ENCODE peak calls at places on chromosomes 13 and 19, in ten cellular contexts. One of them, this sample, is unnamed.
A peak's percentile ranks its signal among the peaks of the same experiment; 100 is the strongest.

GRCh38 chr13:30002577-30002976 is 152.2 kb upstream of the UBL3 start:
- DNase-seq in Peyer's patch: no peak
- DNase-seq in body of pancreas: no peak
- DNase-seq in A549: no peak
- DNase-seq in endothelial cell of umbilical vein: no peak
- DNase-seq in heart left ventricle: no peak
- DNase-seq in adrenal gland: no peak
- DNase-seq in transverse colon: no peak
- DNase-seq in tibial nerve: no peak
- DNase-seq in sigmoid colon: no peak
- DNase-seq in this sample: no peak

GRCh38 chr13:113765241-113765910 is 6.3 kb downstream of the TMEM255B start:
- DNase-seq in Peyer's patch: no peak
- DNase-seq in body of pancreas: no peak
- DNase-seq in A549: no peak
- DNase-seq in endothelial cell of umbilical vein: no peak
- DNase-seq in heart left ventricle: no peak
- DNase-seq in adrenal gland: no peak
- DNase-seq in transverse colon: no peak
- DNase-seq in tibial nerve: no peak
- DNase-seq in sigmoid colon: peak; percentile 28
- DNase-seq in this sample: no peak

GRCh38 chr13:99656092-99656745 is 154.9 kb downstream of the TM9SF2 start:
- DNase-seq in Peyer's patch: peak; percentile 84
- DNase-seq in body of pancreas: peak; percentile 81
- DNase-seq in A549: peak; percentile 47
- DNase-seq in endothelial cell of umbilical vein: peak; percentile 59
- DNase-seq in heart left ventricle: peak; percentile 71
- DNase-seq in adrenal gland: peak; percentile 87
- DNase-seq in transverse colon: peak; percentile 86
- DNase-seq in tibial nerve: peak; percentile 97
- DNase-seq in sigmoid colon: peak; percentile 85
- DNase-seq in this sample: peak; percentile 72

GRCh38 chr13:36431204-36432105 is 840 bp upstream of the CCNA1 start:
- DNase-seq in Peyer's patch: no peak
- DNase-seq in body of pancreas: no peak
- DNase-seq in A549: no peak
- DNase-seq in endothelial cell of umbilical vein: no peak
- DNase-seq in heart left ventricle: peak; percentile 66
- DNase-seq in adrenal gland: no peak
- DNase-seq in transverse colon: no peak
- DNase-seq in tibial nerve: no peak
- DNase-seq in sigmoid colon: no peak
- DNase-seq in this sample: no peak

GRCh38 chr13:101152184-101152583 is 264.1 kb downstream of the NALCN start:
- DNase-seq in Peyer's patch: no peak
- DNase-seq in body of pancreas: no peak
- DNase-seq in A549: no peak
- DNase-seq in endothelial cell of umbilical vein: no peak
- DNase-seq in heart left ventricle: no peak
- DNase-seq in adrenal gland: no peak
- DNase-seq in transverse colon: no peak
- DNase-seq in tibial nerve: no peak
- DNase-seq in sigmoid colon: no peak
- DNase-seq in this sample: no peak

GRCh38 chr19:35262101-35262761 is 6.5 kb upstream of the USF2 start:
- DNase-seq in Peyer's patch: peak; percentile 9
- DNase-seq in body of pancreas: no peak
- DNase-seq in A549: no peak
- DNase-seq in endothelial cell of umbilical vein: no peak
- DNase-seq in heart left ventricle: peak; percentile 58
- DNase-seq in adrenal gland: peak; percentile 44
- DNase-seq in transverse colon: peak; percentile 6
- DNase-seq in tibial nerve: no peak
- DNase-seq in sigmoid colon: peak; percentile 59
- DNase-seq in this sample: peak; percentile 37

GRCh38 chr13:44212633-44213387 is 160.8 kb upstream of the SERP2 start:
- DNase-seq in Peyer's patch: no peak
- DNase-seq in body of pancreas: no peak
- DNase-seq in A549: no peak
- DNase-seq in endothelial cell of umbilical vein: no peak
- DNase-seq in heart left ventricle: no peak
- DNase-seq in adrenal gland: no peak
- DNase-seq in transverse colon: no peak
- DNase-seq in tibial nerve: no peak
- DNase-seq in sigmoid colon: peak; percentile 87
- DNase-seq in this sample: no peak

GRCh38 chr19:34832581-34833112 is 59.6 kb upstream of the ZNF599 start:
- DNase-seq in Peyer's patch: no peak
- DNase-seq in body of pancreas: no peak
- DNase-seq in A549: no peak
- DNase-seq in endothelial cell of umbilical vein: no peak
- DNase-seq in heart left ventricle: no peak
- DNase-seq in adrenal gland: no peak
- DNase-seq in transverse colon: no peak
- DNase-seq in tibial nerve: no peak
- DNase-seq in sigmoid colon: no peak
- DNase-seq in this sample: no peak

GRCh38 chr13:103066079-103066880 is at the start of gene SLC10A2:
- DNase-seq in Peyer's patch: no peak
- DNase-seq in body of pancreas: no peak
- DNase-seq in A549: no peak
- DNase-seq in endothelial cell of umbilical vein: no peak
- DNase-seq in heart left ventricle: no peak
- DNase-seq in adrenal gland: no peak
- DNase-seq in transverse colon: peak; percentile 7
- DNase-seq in tibial nerve: no peak
- DNase-seq in sigmoid colon: no peak
- DNase-seq in this sample: no peak

GRCh38 chr13:110520431-110521295 is 40.9 kb downstream of the RAB20 start:
- DNase-seq in Peyer's patch: peak; percentile 37
- DNase-seq in body of pancreas: peak; percentile 73
- DNase-seq in A549: no peak
- DNase-seq in endothelial cell of umbilical vein: no peak
- DNase-seq in heart left ventricle: peak; percentile 83
- DNase-seq in adrenal gland: peak; percentile 96
- DNase-seq in transverse colon: peak; percentile 88
- DNase-seq in tibial nerve: peak; percentile 91
- DNase-seq in sigmoid colon: peak; percentile 94
- DNase-seq in this sample: peak; percentile 71

GRCh38 chr19:17522988-17523872 is 11.8 kb downstream of the PGLS start:
- DNase-seq in Peyer's patch: peak; percentile 95
- DNase-seq in body of pancreas: peak; percentile 21
- DNase-seq in A549: no peak
- DNase-seq in endothelial cell of umbilical vein: no peak
- DNase-seq in heart left ventricle: peak; percentile 79
- DNase-seq in adrenal gland: no peak
- DNase-seq in transverse colon: peak; percentile 73
- DNase-seq in tibial nerve: peak; percentile 47
- DNase-seq in sigmoid colon: peak; percentile 74
- DNase-seq in this sample: no peak

GRCh38 chr13:71865858-71866172 is 1.2 kb downstream of the DACH1 start:
- DNase-seq in Peyer's patch: no peak
- DNase-seq in body of pancreas: no peak
- DNase-seq in A549: no peak
- DNase-seq in endothelial cell of umbilical vein: no peak
- DNase-seq in heart left ventricle: peak; percentile 69
- DNase-seq in adrenal gland: peak; percentile 24
- DNase-seq in transverse colon: peak; percentile 10
- DNase-seq in tibial nerve: no peak
- DNase-seq in sigmoid colon: peak; percentile 62
- DNase-seq in this sample: no peak
- H3K27ac ChIP-seq in Peyer's patch: peak overlapping the region; percentile 92
- H3K27ac ChIP-seq in body of pancreas: no peak overlapping the region
- H3K27ac ChIP-seq in A549: no peak overlapping the region
- H3K27ac ChIP-seq in endothelial cell of umbilical vein: no peak overlapping the region
- H3K27ac ChIP-seq in heart left ventricle: peak overlapping the region; percentile 76
- H3K27ac ChIP-seq in adrenal gland: peak overlapping the region; percentile 84
- H3K27ac ChIP-seq in transverse colon: peak overlapping the region; percentile 85
- H3K27ac ChIP-seq in tibial nerve: no peak overlapping the region
- H3K27ac ChIP-seq in sigmoid colon: no peak overlapping the region
- H3K27ac ChIP-seq in this sample: peak overlapping the region; percentile 85

GRCh38 chr19:54947381-54947780 is at the start of gene NLRP7:
- DNase-seq in Peyer's patch: no peak
- DNase-seq in body of pancreas: no peak
- DNase-seq in A549: no peak
- DNase-seq in endothelial cell of umbilical vein: no peak
- DNase-seq in heart left ventricle: no peak
- DNase-seq in adrenal gland: no peak
- DNase-seq in transverse colon: no peak
- DNase-seq in tibial nerve: no peak
- DNase-seq in sigmoid colon: no peak
- DNase-seq in this sample: no peak
- TF ChIP-seq POLR2A in Peyer's patch: no peak
- TF ChIP-seq POLR2A in body of pancreas: no peak
- TF ChIP-seq POLR2A in A549: no peak
- TF ChIP-seq POLR2A in endothelial cell of umbilical vein: no peak
- TF ChIP-seq POLR2A in heart left ventricle: no peak
- TF ChIP-seq POLR2A in adrenal gland: no peak
- TF ChIP-seq POLR2A in transverse colon: no peak
- TF ChIP-seq POLR2A in tibial nerve: no peak
- TF ChIP-seq POLR2A in sigmoid colon: no peak
- TF ChIP-seq POLR2A in this sample: no peak

GRCh38 chr13:24629320-24629719 is 50.9 kb upstream of the ATP12A start:
- DNase-seq in Peyer's patch: no peak
- DNase-seq in body of pancreas: no peak
- DNase-seq in A549: no peak
- DNase-seq in endothelial cell of umbilical vein: no peak
- DNase-seq in heart left ventricle: no peak
- DNase-seq in adrenal gland: no peak
- DNase-seq in transverse colon: no peak
- DNase-seq in tibial nerve: no peak
- DNase-seq in sigmoid colon: no peak
- DNase-seq in this sample: no peak

GRCh38 chr13:24630851-24631341 is 49.3 kb upstream of the ATP12A start:
- DNase-seq in Peyer's patch: no peak
- DNase-seq in body of pancreas: no peak
- DNase-seq in A549: no peak
- DNase-seq in endothelial cell of umbilical vein: no peak
- DNase-seq in heart left ventricle: no peak
- DNase-seq in adrenal gland: no peak
- DNase-seq in transverse colon: no peak
- DNase-seq in tibial nerve: no peak
- DNase-seq in sigmoid colon: no peak
- DNase-seq in this sample: no peak

GRCh38 chr13:24630121-24630520 is 50.1 kb upstream of the ATP12A start:
- DNase-seq in Peyer's patch: no peak
- DNase-seq in body of pancreas: no peak
- DNase-seq in A549: no peak
- DNase-seq in endothelial cell of umbilical vein: no peak
- DNase-seq in heart left ventricle: no peak
- DNase-seq in adrenal gland: no peak
- DNase-seq in transverse colon: no peak
- DNase-seq in tibial nerve: no peak
- DNase-seq in sigmoid colon: no peak
- DNase-seq in this sample: no peak

GRCh38 chr13:24632382-24633121 is 47.7 kb upstream of the ATP12A start:
- DNase-seq in Peyer's patch: no peak
- DNase-seq in body of pancreas: no peak
- DNase-seq in A549: no peak
- DNase-seq in endothelial cell of umbilical vein: no peak
- DNase-seq in heart left ventricle: no peak
- DNase-seq in adrenal gland: no peak
- DNase-seq in transverse colon: no peak
- DNase-seq in tibial nerve: no peak
- DNase-seq in sigmoid colon: no peak
- DNase-seq in this sample: no peak

GRCh38 chr13:24631922-24632321 is 48.3 kb upstream of the ATP12A start:
- DNase-seq in Peyer's patch: no peak
- DNase-seq in body of pancreas: no peak
- DNase-seq in A549: no peak
- DNase-seq in endothelial cell of umbilical vein: no peak
- DNase-seq in heart left ventricle: no peak
- DNase-seq in adrenal gland: no peak
- DNase-seq in transverse colon: no peak
- DNase-seq in tibial nerve: no peak
- DNase-seq in sigmoid colon: no peak
- DNase-seq in this sample: no peak
- H3K27ac ChIP-seq in Peyer's patch: no peak overlapping the region
- H3K27ac ChIP-seq in body of pancreas: no peak overlapping the region
- H3K27ac ChIP-seq in A549: no peak overlapping the region
- H3K27ac ChIP-seq in endothelial cell of umbilical vein: no peak overlapping the region
- H3K27ac ChIP-seq in heart left ventricle: no peak overlapping the region
- H3K27ac ChIP-seq in adrenal gland: no peak overlapping the region
- H3K27ac ChIP-seq in transverse colon: no peak overlapping the region
- H3K27ac ChIP-seq in tibial nerve: no peak overlapping the region
- H3K27ac ChIP-seq in sigmoid colon: no peak overlapping the region
- H3K27ac ChIP-seq in this sample: no peak overlapping the region

GRCh38 chr19:4057913-4058695 is 8.6 kb downstream of the ZBTB7A start:
- DNase-seq in Peyer's patch: no peak
- DNase-seq in body of pancreas: peak; percentile 83
- DNase-seq in A549: peak; percentile 74
- DNase-seq in endothelial cell of umbilical vein: peak; percentile 64
- DNase-seq in heart left ventricle: peak; percentile 91
- DNase-seq in adrenal gland: peak; percentile 96
- DNase-seq in transverse colon: peak; percentile 87
- DNase-seq in tibial nerve: peak; percentile 87
- DNase-seq in sigmoid colon: peak; percentile 97
- DNase-seq in this sample: peak; percentile 79
- TF ChIP-seq POLR2A in Peyer's patch: peak; percentile 39
- TF ChIP-seq POLR2A in body of pancreas: no peak
- TF ChIP-seq POLR2A in A549: no peak
- TF ChIP-seq POLR2A in endothelial cell of umbilical vein: no peak
- TF ChIP-seq POLR2A in heart left ventricle: peak; percentile 9
- TF ChIP-seq POLR2A in adrenal gland: peak; percentile 87
- TF ChIP-seq POLR2A in transverse colon: peak; percentile 53
- TF ChIP-seq POLR2A in tibial nerve: peak; percentile 32
- TF ChIP-seq POLR2A in sigmoid colon: peak; percentile 31
- TF ChIP-seq POLR2A in this sample: no peak

DNA sequence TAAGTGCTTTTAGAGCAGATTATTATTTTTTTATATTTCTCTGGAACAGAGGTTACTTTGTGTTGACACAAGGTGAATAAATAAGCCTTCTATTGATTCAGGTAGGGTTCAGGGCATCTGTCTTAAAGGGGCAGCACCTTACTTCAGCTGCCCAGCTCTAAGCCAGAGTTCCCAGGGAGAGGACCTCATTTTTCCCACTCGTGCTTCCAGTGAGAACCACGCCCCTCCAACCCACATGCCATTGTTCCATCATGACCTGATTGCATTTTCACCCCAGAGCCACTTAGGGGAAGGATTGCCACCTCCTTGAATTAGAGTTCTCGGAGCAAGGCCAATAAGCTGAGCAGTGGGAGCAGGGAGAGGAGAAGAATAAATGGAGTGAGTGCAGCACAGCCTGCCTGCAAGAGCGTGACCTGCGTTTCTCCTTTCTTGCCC is 104.3 kb upstream of the FRY start:
- DNase-seq in Peyer's patch: no peak
- DNase-seq in body of pancreas: peak; percentile 51
- DNase-seq in A549: no peak
- DNase-seq in endothelial cell of umbilical vein: no peak
- DNase-seq in heart left ventricle: no peak
- DNase-seq in adrenal gland: no peak
- DNase-seq in transverse colon: no peak
- DNase-seq in tibial nerve: no peak
- DNase-seq in sigmoid colon: no peak
- DNase-seq in this sample: no peak
- H3K27ac ChIP-seq in Peyer's patch: peak overlapping the region; percentile 58
- H3K27ac ChIP-seq in body of pancreas: peak overlapping the region; percentile 71
- H3K27ac ChIP-seq in A549: no peak overlapping the region
- H3K27ac ChIP-seq in endothelial cell of umbilical vein: no peak overlapping the region
- H3K27ac ChIP-seq in heart left ventricle: peak overlapping the region; percentile 10
- H3K27ac ChIP-seq in adrenal gland: no peak overlapping the region
- H3K27ac ChIP-seq in transverse colon: peak overlapping the region; percentile 58
- H3K27ac ChIP-seq in tibial nerve: no peak overlapping the region
- H3K27ac ChIP-seq in sigmoid colon: no peak overlapping the region
- H3K27ac ChIP-seq in this sample: no peak overlapping the region